ENCODE peak calls at places on chromosome 6, in seven cellular contexts. B, V, F, H, C, G and M are unnamed samples.

GRCh38 chr6:166007349-166008263 is 160.0 kb downstream of the TBXT start:
- DNase-seq in B (no peak), V (peak; percentile 92), F (no peak), H (no peak), C (no peak), G (no peak), M (no peak)

GRCh38 chr6:128848169-128848935 is 34.6 kb upstream of the LAMA2 start:
- DNase-seq in B (no peak), V (no peak), F (no peak), H (no peak), C (no peak), G (no peak), M (no peak)

GRCh38 chr6:166925141-166925996 is 31.0 kb downstream of the RNASET2 start:
- DNase-seq in B (no peak), V (peak; percentile 69), F (no peak), H (no peak), C (no peak), G (no peak), M (no peak)

GRCh38 chr6:106334646-106335448 is 9.3 kb upstream of the ATG5 start:
- DNase-seq in B (peak; percentile 67), V (no peak), F (peak; percentile 35), H (peak; percentile 19), C (peak; percentile 71), G (peak; percentile 52), M (no peak)

GRCh38 chr6:71326611-71327010 is 38.0 kb downstream of the OGFRL1 start:
- DNase-seq in B (no peak), V (no peak), F (no peak), H (no peak), C (no peak), G (no peak), M (no peak)

GRCh38 chr6:27650620-27651370 is 177.9 kb upstream of the ZNF184 start:
- DNase-seq in B (peak; percentile 22), V (no peak), F (no peak), H (no peak), C (peak; percentile 59), G (peak; percentile 81), M (no peak)

GRCh38 chr6:106974337-106974998 is at the start of gene CD24:
- DNase-seq in B (no peak), V (peak; percentile 86), F (peak; percentile 39), H (peak; percentile 36), C (no peak), G (no peak), M (no peak)

GRCh38 chr6:42453649-42454427 is 2.1 kb upstream of the TRERF1 start:
- DNase-seq in B (peak; percentile 36), V (peak; percentile 89), F (no peak), H (peak; percentile 5), C (peak; percentile 64), G (no peak), M (no peak)

GRCh38 chr6:45184937-45185336 is 143.2 kb upstream of the RUNX2 start:
- DNase-seq in B (no peak), V (no peak), F (no peak), H (no peak), C (no peak), G (no peak), M (no peak)

GRCh38 chr6:41704656-41705328 is 30.6 kb downstream of the TFEB start:
- DNase-seq in B (no peak), V (no peak), F (no peak), H (no peak), C (no peak), G (no peak), M (no peak)

GRCh38 chr6:683742-684440 is 9.0 kb downstream of the EXOC2 start:
- DNase-seq in B (peak; percentile 29), V (no peak), F (no peak), H (no peak), C (no peak), G (no peak), M (no peak)

GRCh38 chr6:118751072-118751471 is 99.7 kb upstream of the CEP85L start:
- DNase-seq in B (no peak), V (no peak), F (no peak), H (no peak), C (no peak), G (peak; percentile 17), M (no peak)

GRCh38 chr6:48542191-48542590 is 431.2 kb upstream of the PTCHD4 start:
- DNase-seq in B (no peak), V (no peak), F (no peak), H (no peak), C (no peak), G (no peak), M (no peak)

GRCh38 chr6:422423-423061 is 31.0 kb downstream of the IRF4 start:
- DNase-seq in B (no peak), V (no peak), F (no peak), H (peak; percentile 96), C (peak; percentile 3), G (peak; percentile 96), M (no peak)

GRCh38 chr6:35044771-35045275 is 96.3 kb downstream of the TCP11 start:
- DNase-seq in B (peak; percentile 96), V (peak; percentile 81), F (no peak), H (no peak), C (no peak), G (no peak), M (no peak)

GRCh38 chr6:14857501-14857900 is 388.4 kb upstream of the JARID2 start:
- DNase-seq in B (no peak), V (no peak), F (no peak), H (no peak), C (no peak), G (no peak), M (no peak)

GRCh38 chr6:111585241-111585968 is 20.3 kb downstream of the TRAF3IP2 start:
- DNase-seq in B (no peak), V (no peak), F (no peak), H (no peak), C (no peak), G (no peak), M (peak; percentile 59)

GRCh38 chr6:107600111-107600510 is 110.2 kb downstream of the SOBP start:
- DNase-seq in B (no peak), V (no peak), F (no peak), H (no peak), C (no peak), G (no peak), M (no peak)

GRCh38 chr6:16146527-16146955 is 17.7 kb downstream of the MYLIP start:
- DNase-seq in B (peak; percentile 93), V (no peak), F (no peak), H (no peak), C (no peak), G (no peak), M (peak; percentile 60)

GRCh38 chr6:137550527-137550926 is 56.3 kb upstream of the OLIG3 start:
- DNase-seq in B (no peak), V (no peak), F (no peak), H (no peak), C (no peak), G (no peak), M (no peak)

DNA sequence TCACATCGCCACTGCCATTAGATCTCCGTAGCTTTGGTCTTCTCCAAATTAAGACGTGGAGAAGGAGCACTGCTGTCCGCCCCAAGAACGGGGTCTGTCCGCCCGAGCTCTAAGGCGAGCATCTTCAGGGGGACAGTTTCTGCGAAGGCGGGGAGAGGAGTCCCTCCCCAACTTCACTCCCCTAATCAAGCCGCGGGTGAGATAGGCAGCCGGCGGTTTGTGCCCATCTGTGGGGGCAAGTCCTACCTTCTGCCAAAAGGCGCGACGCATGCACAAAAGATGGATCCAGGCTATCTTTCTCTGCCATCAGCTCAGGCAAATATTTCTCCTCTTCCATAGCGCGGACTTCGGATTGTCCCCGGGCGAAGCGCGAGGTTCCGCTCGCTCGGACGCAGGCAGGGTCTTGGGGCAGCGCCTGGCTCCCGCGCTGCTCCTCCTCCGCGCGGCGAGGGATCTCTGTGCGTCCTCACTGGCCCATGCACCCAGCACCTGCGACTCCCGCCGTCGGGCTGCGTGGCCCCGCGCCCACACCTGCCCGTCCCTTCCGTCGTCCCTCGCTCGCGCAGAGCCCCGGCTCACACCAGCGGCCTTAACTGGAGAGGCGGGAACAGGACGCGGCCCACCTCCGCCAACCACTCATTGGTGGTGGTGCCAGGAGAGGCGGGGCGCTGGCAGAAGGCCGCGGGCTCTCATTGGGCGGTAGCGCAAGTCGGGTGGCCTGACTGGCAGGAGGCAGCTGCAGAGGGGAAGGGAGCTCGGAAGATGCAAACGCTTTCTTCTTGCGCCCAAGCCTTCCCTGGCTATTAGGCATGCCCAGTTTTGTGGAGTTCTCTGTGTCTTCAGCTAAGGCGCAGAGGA is at the start of gene KHDRBS2:
- DNase-seq in B (no peak), V (peak; percentile 89), F (peak; percentile 56), H (peak; percentile 1), C (peak; percentile 62), G (peak; percentile 3), M (peak; percentile 32)
- TF ChIP-seq POLR2A in B (no peak), V (no peak), F (no peak), H (no peak), C (no peak), G (no peak), M (no peak)

GRCh38 chr6:73713426-73714147 is 17.6 kb downstream of the CD109 start:
- DNase-seq in B (peak; percentile 98), V (no peak), F (no peak), H (no peak), C (no peak), G (no peak), M (no peak)

GRCh38 chr6:73710470-73710869 is 14.5 kb downstream of the CD109 start:
- DNase-seq in B (peak; percentile 57), V (no peak), F (peak; percentile 26), H (no peak), C (peak; percentile 5), G (peak; percentile 7), M (no peak)

GRCh38 chr6:73710948-73711347 is 14.9 kb downstream of the CD109 start:
- DNase-seq in B (no peak), V (no peak), F (no peak), H (no peak), C (no peak), G (no peak), M (no peak)

GRCh38 chr6:73712536-73712935 is 16.5 kb downstream of the CD109 start:
- DNase-seq in B (peak; percentile 16), V (no peak), F (no peak), H (no peak), C (no peak), G (no peak), M (no peak)

DNA sequence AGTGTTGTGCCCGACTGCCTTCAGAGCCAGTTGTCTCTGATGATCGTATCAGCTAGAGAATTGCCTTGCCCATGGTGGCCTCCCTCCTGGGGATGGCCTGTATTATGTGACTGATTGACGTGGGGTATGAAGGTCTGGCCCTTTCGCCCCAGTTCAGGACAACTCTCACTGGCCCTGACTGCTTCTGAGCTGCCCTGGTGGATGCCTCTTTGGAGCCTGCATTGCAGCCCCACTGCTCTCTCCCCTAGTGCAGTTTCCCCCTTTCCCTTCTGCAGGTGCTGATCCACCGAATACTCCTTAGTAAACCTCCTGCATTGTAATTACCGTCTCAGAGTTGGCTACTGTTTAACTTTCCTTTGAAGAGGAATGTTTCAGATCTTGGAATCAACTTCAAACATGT is 18.2 kb downstream of the CD109 start:
- DNase-seq in B (no peak), V (no peak), F (no peak), H (no peak), C (no peak), G (no peak), M (no peak)
- TF ChIP-seq POLR2A in B (no peak), V (no peak), F (no peak), H (no peak), C (no peak), G (no peak), M (no peak)

GRCh38 chr6:63573140-63573898 is 1.0 kb downstream of the LOC128125822 start:
- DNase-seq in B (peak; percentile 75), V (peak; percentile 97), F (peak; percentile 95), H (no peak), C (peak; percentile 88), G (peak; percentile 86), M (peak; percentile 86)
- TF ChIP-seq POLR2A in B (peak; percentile 62), V (no peak), F (peak; percentile 69), H (peak; percentile 42), C (peak; percentile 72), G (peak; percentile 92), M (peak; percentile 82)

GRCh38 chr6:143059616-143060353 is 904 bp upstream of the AIG1 start:
- DNase-seq in B (peak; percentile 68), V (no peak), F (peak; percentile 57), H (no peak), C (peak; percentile 36), G (peak; percentile 97), M (peak; percentile 83)
- TF ChIP-seq POLR2A in B (no peak), V (no peak), F (no peak), H (no peak), C (no peak), G (peak; percentile 47), M (no peak)